ENCODE peak calls at places on chromosomes 7 and 10, in seven cellular contexts. One of them, this sample, is unnamed.

GRCh38 chr10:52308251-52309031 is 5.6 kb upstream of the DKK1 start:
- DNase-seq in body of pancreas: peak
- DNase-seq in upper lobe of right lung: peak
- DNase-seq in LNCaP clone FGC: peak
- DNase-seq in hepatocyte: peak
- DNase-seq in CD4-positive, alpha-beta T cell: no peak
- DNase-seq in Calu3: peak
- DNase-seq in this sample: peak

GRCh38 chr10:96585726-96586418 is 940 bp downstream of the TM9SF3 start:
- DNase-seq in LNCaP clone FGC: no peak
- DNase-seq in CD4-positive, alpha-beta T cell: no peak
- DNase-seq in Calu3: no peak
- DNase-seq in upper lobe of right lung: no peak
- DNase-seq in hepatocyte: peak
- DNase-seq in body of pancreas: no peak
- DNase-seq in this sample: peak

GRCh38 chr7:87219545-87220025 is at the start of gene TMEM243:
- DNase-seq in CD4-positive, alpha-beta T cell: peak
- DNase-seq in upper lobe of right lung: peak
- DNase-seq in hepatocyte: peak
- DNase-seq in body of pancreas: peak
- DNase-seq in LNCaP clone FGC: no peak
- DNase-seq in Calu3: peak
- DNase-seq in this sample: peak

GRCh38 chr10:123642697-123643096 is 23.5 kb upstream of the GPR26 start:
- DNase-seq in CD4-positive, alpha-beta T cell: no peak
- DNase-seq in hepatocyte: peak
- DNase-seq in upper lobe of right lung: no peak
- DNase-seq in LNCaP clone FGC: peak
- DNase-seq in Calu3: no peak
- DNase-seq in body of pancreas: no peak
- DNase-seq in this sample: no peak

GRCh38 chr10:64586930-64587503 is 1065.8 kb downstream of the REEP3 start:
- DNase-seq in CD4-positive, alpha-beta T cell: no peak
- DNase-seq in body of pancreas: no peak
- DNase-seq in Calu3: no peak
- DNase-seq in LNCaP clone FGC: no peak
- DNase-seq in upper lobe of right lung: no peak
- DNase-seq in hepatocyte: no peak
- DNase-seq in this sample: peak

GRCh38 chr10:4839353-4839752 is 13.3 kb downstream of the AKR1E2 start:
- DNase-seq in body of pancreas: no peak
- DNase-seq in CD4-positive, alpha-beta T cell: no peak
- DNase-seq in hepatocyte: no peak
- DNase-seq in LNCaP clone FGC: no peak
- DNase-seq in upper lobe of right lung: no peak
- DNase-seq in Calu3: no peak
- DNase-seq in this sample: no peak

GRCh38 chr7:114412548-114412947 is 2.1 kb upstream of the FOXP2 start:
- DNase-seq in hepatocyte: no peak
- DNase-seq in Calu3: no peak
- DNase-seq in upper lobe of right lung: no peak
- DNase-seq in body of pancreas: no peak
- DNase-seq in CD4-positive, alpha-beta T cell: no peak
- DNase-seq in LNCaP clone FGC: no peak
- DNase-seq in this sample: no peak

GRCh38 chr7:144787127-144787526 is 48.7 kb downstream of the TPK1 start:
- DNase-seq in Calu3: no peak
- DNase-seq in hepatocyte: no peak
- DNase-seq in CD4-positive, alpha-beta T cell: no peak
- DNase-seq in body of pancreas: no peak
- DNase-seq in LNCaP clone FGC: no peak
- DNase-seq in upper lobe of right lung: no peak
- DNase-seq in this sample: peak

GRCh38 chr7:90999989-91000979 is 263.9 kb upstream of the FZD1 start:
- DNase-seq in LNCaP clone FGC: no peak
- DNase-seq in hepatocyte: no peak
- DNase-seq in upper lobe of right lung: no peak
- DNase-seq in Calu3: no peak
- DNase-seq in CD4-positive, alpha-beta T cell: no peak
- DNase-seq in body of pancreas: no peak
- DNase-seq in this sample: peak

GRCh38 chr7:141701489-141702046 is 398 bp downstream of the DENND11 start:
- DNase-seq in hepatocyte: peak
- DNase-seq in LNCaP clone FGC: no peak
- DNase-seq in upper lobe of right lung: peak
- DNase-seq in CD4-positive, alpha-beta T cell: peak
- DNase-seq in Calu3: peak
- DNase-seq in body of pancreas: peak
- DNase-seq in this sample: peak

GRCh38 chr10:15877836-15878576 is 17.7 kb upstream of the MINDY3 start:
- DNase-seq in body of pancreas: peak
- DNase-seq in CD4-positive, alpha-beta T cell: no peak
- DNase-seq in Calu3: peak
- DNase-seq in LNCaP clone FGC: no peak
- DNase-seq in hepatocyte: no peak
- DNase-seq in upper lobe of right lung: no peak
- DNase-seq in this sample: no peak

GRCh38 chr7:100352984-100353684 is 4.8 kb upstream of the PILRB start:
- DNase-seq in LNCaP clone FGC: no peak
- DNase-seq in upper lobe of right lung: no peak
- DNase-seq in hepatocyte: no peak
- DNase-seq in body of pancreas: no peak
- DNase-seq in CD4-positive, alpha-beta T cell: no peak
- DNase-seq in Calu3: no peak
- DNase-seq in this sample: no peak

GRCh38 chr7:17326378-17326777 is 27.9 kb downstream of the AHR start:
- DNase-seq in body of pancreas: no peak
- DNase-seq in LNCaP clone FGC: no peak
- DNase-seq in hepatocyte: no peak
- DNase-seq in upper lobe of right lung: no peak
- DNase-seq in CD4-positive, alpha-beta T cell: no peak
- DNase-seq in Calu3: no peak
- DNase-seq in this sample: no peak

GRCh38 chr10:49560526-49560925 is 21.6 kb upstream of the ERCC6 start:
- DNase-seq in Calu3: no peak
- DNase-seq in CD4-positive, alpha-beta T cell: no peak
- DNase-seq in body of pancreas: no peak
- DNase-seq in hepatocyte: no peak
- DNase-seq in LNCaP clone FGC: no peak
- DNase-seq in upper lobe of right lung: no peak
- DNase-seq in this sample: no peak

GRCh38 chr7:47782022-47782421 is 166.2 kb downstream of the PKD1L1 start:
- DNase-seq in body of pancreas: no peak
- DNase-seq in LNCaP clone FGC: no peak
- DNase-seq in upper lobe of right lung: no peak
- DNase-seq in CD4-positive, alpha-beta T cell: no peak
- DNase-seq in Calu3: no peak
- DNase-seq in hepatocyte: no peak
- DNase-seq in this sample: no peak

GRCh38 chr7:114790526-114790925 is 131.4 kb upstream of the MDFIC start:
- DNase-seq in hepatocyte: no peak
- DNase-seq in CD4-positive, alpha-beta T cell: no peak
- DNase-seq in LNCaP clone FGC: no peak
- DNase-seq in body of pancreas: no peak
- DNase-seq in upper lobe of right lung: no peak
- DNase-seq in Calu3: no peak
- DNase-seq in this sample: no peak

GRCh38 chr10:79443338-79444242 is 1.8 kb downstream of the ZCCHC24 start:
- DNase-seq in body of pancreas: no peak
- DNase-seq in LNCaP clone FGC: no peak
- DNase-seq in Calu3: no peak
- DNase-seq in CD4-positive, alpha-beta T cell: no peak
- DNase-seq in upper lobe of right lung: peak
- DNase-seq in hepatocyte: no peak
- DNase-seq in this sample: no peak

GRCh38 chr7:36291387-36292316 is 98.0 kb upstream of the ANLN start:
- DNase-seq in upper lobe of right lung: peak
- DNase-seq in CD4-positive, alpha-beta T cell: peak
- DNase-seq in Calu3: peak
- DNase-seq in body of pancreas: peak
- DNase-seq in LNCaP clone FGC: peak
- DNase-seq in hepatocyte: peak
- DNase-seq in this sample: peak

GRCh38 chr10:129035052-129035805 is 431.8 kb upstream of the MGMT start:
- DNase-seq in body of pancreas: peak
- DNase-seq in hepatocyte: no peak
- DNase-seq in CD4-positive, alpha-beta T cell: peak
- DNase-seq in upper lobe of right lung: no peak
- DNase-seq in Calu3: no peak
- DNase-seq in LNCaP clone FGC: no peak
- DNase-seq in this sample: peak

GRCh38 chr7:149005427-149006344 is 22.6 kb downstream of the PDIA4 start:
- DNase-seq in hepatocyte: peak
- DNase-seq in body of pancreas: peak
- DNase-seq in upper lobe of right lung: peak
- DNase-seq in CD4-positive, alpha-beta T cell: peak
- DNase-seq in LNCaP clone FGC: no peak
- DNase-seq in Calu3: peak
- DNase-seq in this sample: peak

GRCh38 chr7:145718129-145718528 is 398.5 kb upstream of the CNTNAP2 start:
- DNase-seq in body of pancreas: no peak
- DNase-seq in upper lobe of right lung: no peak
- DNase-seq in CD4-positive, alpha-beta T cell: no peak
- DNase-seq in LNCaP clone FGC: no peak
- DNase-seq in hepatocyte: no peak
- DNase-seq in Calu3: no peak
- DNase-seq in this sample: no peak

GRCh38 chr10:17228081-17229015 is at the start of gene VIM:
- DNase-seq in Calu3: peak
- DNase-seq in LNCaP clone FGC: no peak
- DNase-seq in upper lobe of right lung: peak
- DNase-seq in CD4-positive, alpha-beta T cell: peak
- DNase-seq in body of pancreas: peak
- DNase-seq in hepatocyte: peak
- DNase-seq in this sample: peak

GRCh38 chr10:94043431-94043990 is 49.8 kb downstream of the PLCE1 start:
- DNase-seq in hepatocyte: no peak
- DNase-seq in CD4-positive, alpha-beta T cell: no peak
- DNase-seq in body of pancreas: no peak
- DNase-seq in LNCaP clone FGC: no peak
- DNase-seq in Calu3: no peak
- DNase-seq in upper lobe of right lung: no peak
- DNase-seq in this sample: no peak

GRCh38 chr7:6256709-6257535 is 15.5 kb downstream of the CYTH3 start:
- DNase-seq in hepatocyte: peak
- DNase-seq in Calu3: no peak
- DNase-seq in LNCaP clone FGC: no peak
- DNase-seq in upper lobe of right lung: no peak
- DNase-seq in body of pancreas: peak
- DNase-seq in CD4-positive, alpha-beta T cell: no peak
- DNase-seq in this sample: no peak
- TF ChIP-seq CTCF in hepatocyte: no peak
- TF ChIP-seq CTCF in Calu3: no peak
- TF ChIP-seq CTCF in LNCaP clone FGC: no peak
- TF ChIP-seq CTCF in upper lobe of right lung: no peak
- TF ChIP-seq CTCF in body of pancreas: no peak
- TF ChIP-seq CTCF in CD4-positive, alpha-beta T cell: no peak
- TF ChIP-seq CTCF in this sample: no peak

GRCh38 chr10:90969947-90970673 is 49.2 kb upstream of the ANKRD1 start:
- DNase-seq in CD4-positive, alpha-beta T cell: no peak
- DNase-seq in LNCaP clone FGC: peak
- DNase-seq in hepatocyte: no peak
- DNase-seq in body of pancreas: no peak
- DNase-seq in Calu3: no peak
- DNase-seq in upper lobe of right lung: no peak
- DNase-seq in this sample: peak
- TF ChIP-seq CTCF in CD4-positive, alpha-beta T cell: no peak
- TF ChIP-seq CTCF in LNCaP clone FGC: peak
- TF ChIP-seq CTCF in hepatocyte: peak
- TF ChIP-seq CTCF in body of pancreas: no peak
- TF ChIP-seq CTCF in Calu3: no peak
- TF ChIP-seq CTCF in upper lobe of right lung: no peak
- TF ChIP-seq CTCF in this sample: no peak

GRCh38 chr7:79855172-79855571 is 279.5 kb upstream of the GNAI1 start:
- DNase-seq in LNCaP clone FGC: no peak
- DNase-seq in Calu3: no peak
- DNase-seq in hepatocyte: no peak
- DNase-seq in upper lobe of right lung: no peak
- DNase-seq in body of pancreas: no peak
- DNase-seq in CD4-positive, alpha-beta T cell: no peak
- DNase-seq in this sample: no peak

DNA sequence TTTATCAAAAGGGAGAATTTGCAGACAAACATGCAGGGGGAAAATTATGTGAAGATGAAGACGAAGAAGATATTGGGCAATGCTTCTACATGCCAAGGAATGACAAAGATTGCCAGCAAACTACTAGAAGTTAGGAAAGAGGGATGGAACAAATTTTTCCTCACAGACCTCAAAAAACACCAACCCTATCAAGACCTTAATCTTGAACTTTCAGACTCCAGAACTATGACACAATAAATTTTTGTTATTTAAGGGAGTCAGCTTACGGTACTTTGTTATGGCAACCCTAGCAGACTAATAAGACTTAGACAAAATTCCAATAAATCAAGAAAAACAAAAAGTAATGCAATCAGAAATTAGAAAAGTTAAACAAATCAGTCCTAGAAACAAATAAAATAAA is 280.0 kb upstream of the GNAI1 start:
- DNase-seq in Calu3: no peak
- DNase-seq in upper lobe of right lung: no peak
- DNase-seq in body of pancreas: no peak
- DNase-seq in LNCaP clone FGC: no peak
- DNase-seq in hepatocyte: no peak
- DNase-seq in CD4-positive, alpha-beta T cell: no peak
- DNase-seq in this sample: no peak
- TF ChIP-seq CTCF in Calu3: no peak
- TF ChIP-seq CTCF in upper lobe of right lung: no peak
- TF ChIP-seq CTCF in body of pancreas: no peak
- TF ChIP-seq CTCF in LNCaP clone FGC: no peak
- TF ChIP-seq CTCF in hepatocyte: no peak
- TF ChIP-seq CTCF in CD4-positive, alpha-beta T cell: no peak
- TF ChIP-seq CTCF in this sample: no peak

DNA sequence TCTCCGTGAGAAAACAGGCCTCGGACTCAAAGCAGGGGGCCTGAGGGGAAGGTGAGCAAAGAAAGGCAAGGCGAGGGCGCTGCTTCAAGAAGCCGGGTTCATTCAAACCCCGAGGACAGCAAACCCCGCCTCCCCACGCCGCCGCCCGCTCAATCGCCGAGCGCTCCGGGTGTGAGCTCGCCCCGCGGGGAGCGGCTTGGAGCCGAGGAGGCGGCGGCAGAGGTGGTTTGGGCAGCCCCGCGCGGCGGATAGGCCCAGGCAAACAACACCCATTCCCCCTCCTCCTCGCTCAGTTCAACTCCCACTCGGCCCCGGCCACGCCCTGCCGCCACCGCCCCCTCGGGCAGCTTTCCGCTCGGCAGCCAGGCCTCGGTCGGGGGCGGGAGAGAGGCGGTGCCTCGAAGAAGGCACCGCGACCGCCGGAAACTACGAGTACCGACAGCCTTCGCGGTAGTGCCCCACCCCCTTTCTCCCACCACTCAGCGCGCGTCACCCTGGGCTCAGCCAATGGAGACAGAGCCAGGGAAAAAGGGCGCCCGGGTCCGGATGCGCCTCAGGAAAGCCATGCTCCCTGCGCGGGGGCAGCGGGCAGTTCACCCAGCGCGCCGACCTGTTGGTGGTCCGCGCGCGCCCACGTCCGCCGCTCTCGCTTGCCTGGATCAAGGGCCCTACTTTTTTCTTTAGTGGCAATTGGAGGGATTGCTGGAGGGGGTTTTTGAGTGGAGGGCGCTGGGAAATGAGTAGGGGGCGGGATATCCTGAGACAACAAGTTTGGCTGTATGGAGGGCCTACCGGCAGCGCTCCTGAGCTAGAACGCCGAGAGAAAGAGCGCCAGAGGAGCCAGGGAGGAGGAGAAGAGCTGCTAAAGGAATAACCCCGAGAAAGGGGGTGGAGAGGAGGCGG is 674 bp upstream of the SP4 start:
- DNase-seq in CD4-positive, alpha-beta T cell: peak
- DNase-seq in upper lobe of right lung: peak
- DNase-seq in body of pancreas: peak
- DNase-seq in LNCaP clone FGC: peak
- DNase-seq in Calu3: peak
- DNase-seq in hepatocyte: peak
- DNase-seq in this sample: peak
- TF ChIP-seq CTCF in CD4-positive, alpha-beta T cell: no peak
- TF ChIP-seq CTCF in upper lobe of right lung: no peak
- TF ChIP-seq CTCF in body of pancreas: peak
- TF ChIP-seq CTCF in LNCaP clone FGC: peak
- TF ChIP-seq CTCF in Calu3: no peak
- TF ChIP-seq CTCF in hepatocyte: no peak
- TF ChIP-seq CTCF in this sample: no peak